ENCODE peak calls at places on chromosome 21, in four cellular contexts. N is brain microvascular endothelial cell; H is ascending aorta; V is CD8-positive, alpha-beta T cell. M is an unnamed sample.

GRCh38 chr21:41864311-41865001 is 14.7 kb downstream of the PRDM15 start:
- DNase-seq in V (no peak), H (no peak), N (no peak), M (peak)

GRCh38 chr21:33162436-33162921 is 67.3 kb upstream of the IFNAR2 start:
- DNase-seq in H (no peak), N (no peak), V (no peak), M (no peak)

GRCh38 chr21:26164311-26164710 is 6.3 kb downstream of the APP start:
- DNase-seq in N (no peak), V (no peak), H (no peak), M (no peak)

GRCh38 chr21:42003051-42003461 is 7.1 kb downstream of the ZBTB21 start:
- DNase-seq in N (no peak), H (no peak), V (no peak), M (peak)

GRCh38 chr21:35159881-35160280 is 110.8 kb upstream of the RUNX1 start:
- DNase-seq in H (no peak), V (no peak), N (peak), M (no peak)

GRCh38 chr21:28068455-28069358 is 924.0 kb downstream of the LTN1 start:
- DNase-seq in N (no peak), V (no peak), H (no peak), M (no peak)

GRCh38 chr21:36486246-36486645 is 6.3 kb upstream of the CLDN14 start:
- DNase-seq in N (no peak), V (no peak), H (no peak), M (no peak)

GRCh38 chr21:44089001-44089911 is 17.9 kb upstream of the PWP2 start:
- DNase-seq in V (peak), N (no peak), H (peak), M (no peak)

GRCh38 chr21:28754127-28754611 is 238.5 kb downstream of the LTN1 start:
- DNase-seq in N (peak), H (peak), V (no peak), M (no peak)

GRCh38 chr21:42218836-42219605 is at the start of gene ABCG1:
- DNase-seq in N (no peak), H (peak), V (no peak), M (no peak)

GRCh38 chr21:29148535-29148934 is 18.1 kb downstream of the MAP3K7CL start:
- DNase-seq in H (no peak), V (no peak), N (no peak), M (no peak)

GRCh38 chr21:35258521-35258920 is 209.4 kb upstream of the RUNX1 start:
- DNase-seq in H (no peak), V (no peak), N (no peak), M (no peak)

GRCh38 chr21:36005018-36005417 is 55.3 kb downstream of the SETD4 start:
- DNase-seq in H (no peak), V (no peak), N (no peak), M (no peak)

GRCh38 chr21:30268608-30269197 is 14.0 kb downstream of the KRTAP24-1 start:
- DNase-seq in H (no peak), N (no peak), V (no peak), M (no peak)

GRCh38 chr21:42784276-42784675 is 95.1 kb downstream of the WDR4 start:
- DNase-seq in N (no peak), H (no peak), V (no peak), M (no peak)

GRCh38 chr21:35506352-35506751 is 457.2 kb upstream of the RUNX1 start:
- DNase-seq in H (no peak), N (no peak), V (no peak), M (no peak)

GRCh38 chr21:42352433-42353095 is 1.8 kb upstream of the TFF2 start:
- DNase-seq in V (no peak), N (no peak), H (peak), M (no peak)

DNA sequence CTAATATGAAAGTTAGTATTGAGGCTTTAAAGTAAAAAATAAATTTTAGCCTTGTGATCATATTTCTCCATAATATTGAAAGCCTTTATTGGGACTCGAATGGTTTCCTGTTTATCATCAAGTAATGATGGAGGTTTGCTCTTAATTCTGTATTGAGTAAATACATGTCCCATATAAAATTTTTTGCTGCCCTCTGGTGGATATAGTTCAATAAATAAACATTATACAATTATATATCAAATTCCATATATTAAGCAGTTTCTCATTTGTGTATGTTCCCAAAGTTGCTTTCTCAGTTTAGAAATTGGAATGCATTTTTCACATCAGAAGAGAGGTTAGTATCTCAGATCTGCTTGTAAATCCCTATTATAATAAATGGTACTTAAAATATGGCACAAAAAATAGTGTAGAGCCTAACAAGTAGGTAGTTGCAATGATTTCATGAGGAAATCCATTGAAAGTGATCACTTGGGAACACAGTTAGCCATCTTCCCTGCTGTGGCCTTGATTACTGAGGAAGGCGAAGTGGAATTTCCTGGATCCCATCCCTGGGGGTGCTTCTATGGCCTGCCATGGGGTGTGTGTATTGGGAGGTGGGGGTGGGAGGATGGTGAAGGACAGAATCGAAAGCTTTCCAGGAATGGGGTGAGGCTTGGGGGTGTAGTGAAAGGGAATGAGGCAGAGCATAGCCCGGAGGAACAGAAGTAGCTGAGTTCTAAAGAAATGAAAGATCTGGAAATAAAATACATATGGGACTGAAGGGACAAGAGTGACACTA is 84.1 kb upstream of the C21orf91 start:
- DNase-seq in N (no peak), H (no peak), V (no peak), M (no peak)
- TF ChIP-seq CTCF in N (no peak), H (no peak), V (peak), M (no peak)

DNA sequence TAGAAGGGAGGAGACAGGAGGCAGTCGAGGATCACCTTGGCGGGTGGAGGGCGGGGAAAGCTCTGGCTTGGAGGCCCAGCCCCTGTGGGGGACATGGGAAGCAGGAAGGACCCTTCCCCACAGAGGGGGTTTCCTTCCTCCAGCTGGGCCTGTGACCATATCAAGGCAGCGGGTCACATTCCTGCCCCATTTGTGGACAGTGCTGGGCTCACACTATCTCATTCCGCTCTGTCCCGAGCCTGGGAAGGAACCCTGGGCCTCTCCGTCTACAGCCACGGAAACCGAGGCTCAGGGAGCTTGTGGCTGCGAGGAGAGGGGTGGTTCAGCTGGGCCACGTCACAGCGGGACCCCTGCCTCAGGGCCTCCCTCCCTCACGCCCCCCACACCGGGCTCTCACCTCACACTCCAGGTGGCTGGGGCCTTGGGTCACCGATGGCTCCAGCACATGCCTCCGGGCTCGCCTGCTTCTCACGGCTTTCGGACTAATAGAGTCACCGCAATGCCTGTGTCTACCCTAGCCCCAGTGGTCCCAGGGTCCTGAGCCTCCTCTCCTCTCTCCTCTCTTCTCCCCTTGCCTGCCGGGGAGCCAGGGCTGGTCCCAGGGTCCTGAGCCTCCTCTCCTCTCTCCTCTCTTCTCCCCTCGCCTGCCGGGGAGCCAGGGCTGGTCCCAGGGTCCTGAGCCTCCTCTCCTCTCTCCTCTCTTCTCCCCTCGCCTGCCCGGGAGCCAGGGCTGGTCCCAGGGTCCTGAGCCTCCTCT is 56.4 kb downstream of the SLC19A1 start:
- DNase-seq in V (no peak), N (no peak), H (no peak), M (no peak)
- H3K4me3 ChIP-seq in V (no peak), N (no peak), H (no peak), M (no peak)

DNA sequence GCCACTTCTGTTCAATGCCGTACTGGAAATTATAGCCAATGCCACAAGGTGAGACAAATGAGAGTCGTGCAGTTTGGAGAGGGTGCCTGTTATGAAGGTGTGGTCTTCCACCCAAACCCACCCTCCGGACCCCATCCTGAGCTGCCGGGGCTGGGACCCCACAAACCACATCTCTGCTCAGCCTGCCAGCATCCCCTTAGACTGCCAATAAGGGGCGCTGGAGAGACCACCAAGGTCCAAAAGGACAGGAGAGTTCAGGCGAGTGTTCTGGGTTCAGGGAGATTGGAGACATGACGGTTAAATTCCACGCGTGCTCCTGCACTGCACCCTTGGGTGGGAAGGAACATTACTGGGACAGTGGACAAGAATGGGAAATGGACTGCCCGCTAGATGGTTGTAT is 48.7 kb upstream of the COL18A1 start:
- DNase-seq in N (no peak), H (no peak), V (no peak), M (no peak)
- TF ChIP-seq CTCF in N (peak), H (no peak), V (no peak), M (peak)

GRCh38 chr21:39869141-39869818 is 2.0 kb downstream of the PCP4 start:
- DNase-seq in V (no peak), N (no peak), H (no peak), M (no peak)
- H3K4me3 ChIP-seq in V (no peak), N (no peak), H (no peak), M (no peak)

DNA sequence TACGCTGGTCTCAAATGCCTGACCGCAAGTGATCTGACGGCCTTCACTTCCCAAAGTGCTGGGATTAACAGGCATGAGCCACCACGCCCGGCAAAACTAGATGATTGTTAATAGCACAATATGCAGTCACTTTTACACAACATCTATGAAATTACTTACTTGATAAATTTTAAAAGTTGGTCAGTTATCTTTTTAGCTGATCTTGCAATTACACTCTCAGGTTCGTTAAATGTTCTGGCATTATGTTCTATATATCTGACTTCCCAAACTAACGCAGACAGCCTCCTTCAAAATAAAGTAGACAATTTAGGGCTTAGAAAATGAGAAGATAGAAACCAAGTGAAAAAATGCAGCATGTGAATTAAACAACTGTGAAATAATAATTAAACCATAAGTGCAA is 31.8 kb upstream of the PSMG1 start:
- DNase-seq in N (no peak), V (no peak), H (no peak), M (no peak)
- TF ChIP-seq CTCF in N (no peak), V (no peak), H (no peak), M (no peak)

M was measured in GM12864.